ENCODE peak calls at places on chromosomes 11 and 22, in five cellular contexts. J, Q, G, N and A are unnamed samples.

GRCh38 chr11:58318532-58318931 is 40.3 kb downstream of the OR5B17 start:
- DNase-seq in G (no peak), N (no peak), J (no peak), Q (no peak), A (no peak)

GRCh38 chr11:107276057-107276456 is 181.6 kb downstream of the CWF19L2 start:
- DNase-seq in Q (no peak), G (no peak), J (no peak), N (no peak), A (no peak)

GRCh38 chr11:3155691-3156258 is 9.3 kb downstream of the OSBPL5 start:
- DNase-seq in N (no peak), J (no peak), G (no peak), Q (peak; percentile 67), A (no peak)

GRCh38 chr11:32779131-32779530 is 15.3 kb downstream of the CCDC73 start:
- DNase-seq in N (no peak), J (peak; percentile 9), Q (no peak), G (no peak), A (no peak)

GRCh38 chr11:66467034-66467659 is 442 bp downstream of the PELI3 start:
- DNase-seq in J (no peak), G (no peak), N (peak; percentile 74), Q (peak; percentile 81), A (no peak)

GRCh38 chr11:12508151-12508740 is 130.9 kb downstream of the PARVA start:
- DNase-seq in G (no peak), N (no peak), J (no peak), Q (no peak), A (no peak)

GRCh38 chr22:50408311-50408710 is 65.2 kb downstream of the PPP6R2 start:
- DNase-seq in N (no peak), J (no peak), G (no peak), Q (no peak), A (no peak)

GRCh38 chr11:79007811-79008294 is 433.0 kb downstream of the TENM4 start:
- DNase-seq in J (no peak), Q (no peak), G (no peak), N (no peak), A (no peak)

GRCh38 chr11:69288883-69289242 is 5.1 kb upstream of the MYEOV start:
- DNase-seq in N (no peak), Q (peak; percentile 45), J (no peak), G (no peak), A (no peak)

GRCh38 chr11:117096140-117096972 is 1.9 kb downstream of the SIK3 start:
- DNase-seq in N (peak; percentile 64), J (peak; percentile 75), G (no peak), Q (no peak), A (no peak)

GRCh38 chr22:28019360-28019759 is 100.3 kb upstream of the PITPNB start:
- DNase-seq in G (no peak), Q (peak; percentile 59), N (no peak), J (no peak), A (peak; percentile 48)

GRCh38 chr22:20055144-20055543 is 24.9 kb upstream of the DGCR8 start:
- DNase-seq in N (no peak), Q (no peak), G (no peak), J (no peak), A (no peak)

GRCh38 chr11:43393765-43394355 is 35.1 kb downstream of the TTC17 start:
- DNase-seq in J (no peak), G (no peak), Q (no peak), N (no peak), A (no peak)

GRCh38 chr11:86197448-86197847 is 47.1 kb upstream of the EED start:
- DNase-seq in J (no peak), N (no peak), Q (no peak), G (no peak), A (no peak)

GRCh38 chr11:12769834-12770345 is 95.7 kb downstream of the TEAD1 start:
- DNase-seq in N (no peak), J (no peak), G (no peak), Q (no peak), A (peak; percentile 83)

GRCh38 chr11:118789501-118790356 is 1.2 kb downstream of the DDX6 start:
- DNase-seq in N (peak; percentile 26), Q (no peak), J (peak; percentile 68), G (no peak), A (no peak)

GRCh38 chr11:18650859-18651557 is 16.9 kb upstream of the SPTY2D1 start:
- DNase-seq in G (no peak), J (peak; percentile 60), N (peak; percentile 64), Q (no peak), A (no peak)

GRCh38 chr11:12258451-12258850 is 118.9 kb upstream of the PARVA start:
- DNase-seq in G (no peak), Q (no peak), J (no peak), N (no peak), A (no peak)

GRCh38 chr11:74321487-74322188 is 10.2 kb upstream of the P4HA3 start:
- DNase-seq in N (peak; percentile 41), Q (no peak), G (no peak), J (peak; percentile 31), A (no peak)

GRCh38 chr11:70625921-70626518 is 227.7 kb downstream of the CTTN start:
- DNase-seq in G (no peak), N (peak; percentile 57), Q (no peak), J (no peak), A (no peak)

GRCh38 chr11:118084247-118084646 is 2.5 kb downstream of the SMIM35 start:
- DNase-seq in G (no peak), Q (no peak), J (no peak), N (no peak), A (no peak)

GRCh38 chr11:17352925-17353227 is 1.3 kb downstream of the NCR3LG1 start:
- DNase-seq in Q (peak; percentile 79), G (no peak), J (peak; percentile 65), N (peak; percentile 42), A (no peak)

GRCh38 chr11:132335311-132335710 is 964.9 kb downstream of the NTM start:
- DNase-seq in Q (no peak), N (no peak), G (no peak), J (no peak), A (no peak)

GRCh38 chr11:65135633-65136145 is 1.4 kb upstream of the SYVN1 start:
- DNase-seq in J (no peak), N (no peak), Q (no peak), G (no peak), A (no peak)

GRCh38 chr11:102806296-102806695 is 8.3 kb upstream of the MMP1 start:
- DNase-seq in Q (no peak), N (no peak), J (no peak), G (no peak), A (no peak)

GRCh38 chr11:102810943-102811528 is 13.1 kb upstream of the MMP1 start:
- DNase-seq in Q (no peak), G (no peak), J (no peak), N (peak; percentile 31), A (no peak)

GRCh38 chr11:102812188-102812587 is 14.2 kb upstream of the MMP1 start:
- DNase-seq in G (no peak), J (no peak), N (no peak), Q (no peak), A (no peak)

GRCh38 chr11:102813484-102813883 is 15.5 kb upstream of the MMP1 start:
- DNase-seq in J (no peak), G (no peak), N (no peak), Q (no peak), A (no peak)

GRCh38 chr11:102807921-102808320 is 10.0 kb upstream of the MMP1 start:
- DNase-seq in G (no peak), Q (no peak), J (peak; percentile 5), N (peak; percentile 77), A (no peak)
- TF ChIP-seq CTCF in G (no peak), Q (no peak), J (peak; percentile 65), N (peak; percentile 60), A (peak; percentile 56)

DNA sequence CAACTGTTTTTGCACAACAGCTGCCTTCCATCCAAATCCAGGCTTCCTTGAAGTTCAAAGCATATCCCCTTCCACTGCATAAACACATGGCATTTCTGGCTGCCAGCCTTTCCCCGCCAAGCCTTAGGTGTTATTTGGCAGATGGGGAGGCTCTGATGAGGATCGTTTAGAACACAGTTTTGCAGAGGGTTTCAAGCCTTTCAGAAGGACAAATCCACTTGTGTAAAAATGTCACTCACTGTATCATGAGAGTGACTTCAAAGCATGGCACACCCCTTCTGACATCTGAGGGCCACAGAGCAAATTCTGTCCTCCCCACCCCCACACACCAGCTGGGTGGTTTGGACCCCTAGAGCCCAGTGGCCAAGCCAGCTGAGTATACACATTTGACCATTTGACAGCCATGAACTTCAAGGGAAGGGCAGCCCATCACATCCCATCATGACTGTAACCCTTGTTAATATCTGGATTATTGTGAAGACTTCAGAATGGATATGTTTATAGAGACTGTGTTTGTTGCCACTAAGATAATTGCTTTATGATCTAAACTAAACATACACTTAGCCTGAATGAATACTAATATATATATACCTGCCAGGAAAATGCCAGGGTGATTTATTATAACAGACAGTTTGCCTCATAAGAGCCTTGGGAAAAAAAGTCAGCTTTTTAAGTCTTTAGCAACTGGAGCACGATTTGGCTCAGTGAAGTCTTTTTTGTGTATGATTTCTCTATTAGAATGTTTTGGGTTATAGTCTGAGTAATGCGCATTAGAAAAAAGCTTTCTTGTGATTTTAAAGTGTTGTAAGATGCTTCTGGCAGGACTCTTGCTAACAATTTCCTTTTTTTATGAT is 31.9 kb downstream of the FBLN1 start:
- DNase-seq in J (no peak), N (no peak), G (no peak), Q (no peak), A (no peak)
- H3K4me3 ChIP-seq in J (no peak overlapping the region), N (no peak overlapping the region), G (no peak overlapping the region), Q (no peak overlapping the region), A (no peak overlapping the region)

GRCh38 chr22:30268331-30268730 is 1.7 kb upstream of the OSM start:
- DNase-seq in G (no peak), Q (peak; percentile 70), N (no peak), J (no peak), A (no peak)
- TF ChIP-seq CTCF in G (no peak), Q (no peak), N (no peak), J (no peak), A (no peak)

GRCh38 chr22:42924436-42924835 is 67.4 kb upstream of the ARFGAP3 start:
- DNase-seq in J (no peak), Q (no peak), N (no peak), G (no peak), A (no peak)

GRCh38 chr22:42925598-42925997 is 68.5 kb upstream of the ARFGAP3 start:
- DNase-seq in N (no peak), Q (no peak), G (no peak), J (no peak), A (no peak)

GRCh38 chr22:42920101-42920820 is 63.2 kb upstream of the ARFGAP3 start:
- DNase-seq in N (no peak), Q (no peak), J (no peak), G (no peak), A (peak; percentile 52)

GRCh38 chr22:42921301-42921700 is 64.2 kb upstream of the ARFGAP3 start:
- DNase-seq in J (no peak), G (no peak), Q (no peak), N (no peak), A (no peak)

DNA sequence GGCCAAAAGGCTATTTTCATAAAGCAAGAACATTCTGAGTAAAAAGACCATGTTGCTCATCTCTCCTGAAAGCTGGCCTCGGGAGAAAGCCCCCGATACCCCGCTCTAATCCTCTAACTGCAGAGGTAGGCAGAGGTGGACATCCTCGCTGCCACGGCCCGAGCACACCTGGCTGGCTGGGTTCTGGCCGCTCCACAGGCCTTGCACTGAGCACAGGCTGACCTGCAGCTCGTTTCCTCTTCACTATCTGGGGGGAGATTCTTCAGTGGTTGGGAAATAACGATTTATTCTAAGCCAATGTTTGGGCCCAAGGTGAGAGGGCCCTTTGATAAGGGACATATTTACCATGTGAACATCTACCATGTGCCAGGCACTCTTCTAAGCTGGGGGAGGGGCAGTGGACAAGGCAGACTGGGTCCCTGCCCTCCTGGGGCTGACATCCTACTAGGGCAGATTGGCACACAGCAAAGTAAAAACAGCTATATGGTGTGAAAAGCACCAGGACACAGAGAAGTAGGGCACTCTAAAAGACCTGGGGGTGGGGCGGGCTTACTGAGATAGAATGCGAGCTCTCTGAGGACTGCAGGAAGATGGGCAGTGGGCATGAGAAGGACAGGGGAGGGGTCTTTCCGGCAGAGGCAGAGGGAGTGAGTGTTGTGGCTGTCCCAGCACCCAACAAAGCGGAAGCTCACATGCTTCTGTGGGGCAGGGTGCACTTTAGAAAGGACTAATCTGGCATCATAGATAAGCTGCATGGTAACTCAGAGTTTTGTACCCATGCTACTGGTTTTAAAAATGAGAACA is 65.5 kb upstream of the ARFGAP3 start:
- DNase-seq in G (no peak), N (no peak), J (no peak), Q (no peak), A (no peak)
- H3K4me3 ChIP-seq in G (no peak overlapping the region), N (no peak overlapping the region), J (no peak overlapping the region), Q (no peak overlapping the region), A (no peak overlapping the region)